ENCODE peak calls at places on chromosome 4, in six cellular contexts. X is SK-N-SH, D is activated B cell treated with CpG ODN at 0.5 μM for 24 hours, I is foreskin fibroblast, N is glutamatergic neuron, F is MM.1S. W is an unnamed sample.

GRCh38 chr4:123659759-123660158 is 263.2 kb downstream of the SPRY1 start:
- DNase-seq in D (no peak), X (no peak), N (no peak), F (peak), I (peak), W (no peak)

GRCh38 chr4:78706302-78706701 is 69.8 kb upstream of the BMP2K start:
- DNase-seq in D (no peak), N (no peak), I (no peak), X (no peak), F (no peak), W (no peak)

GRCh38 chr4:118589471-118590055 is 95.6 kb upstream of the METTL14 start:
- DNase-seq in F (no peak), N (no peak), X (no peak), D (no peak), I (no peak), W (no peak)

GRCh38 chr4:111806331-111806730 is 338.9 kb upstream of the FAM241A start:
- DNase-seq in I (no peak), X (peak), N (peak), F (no peak), D (no peak), W (no peak)

GRCh38 chr4:166043801-166044200 is 170.8 kb downstream of the TLL1 start:
- DNase-seq in X (no peak), I (peak), N (no peak), F (no peak), D (no peak), W (no peak)

GRCh38 chr4:109032676-109033075 is 269.8 kb downstream of the COL25A1 start:
- DNase-seq in I (no peak), N (no peak), X (no peak), D (no peak), F (no peak), W (no peak)

GRCh38 chr4:79044260-79044659 is 105.0 kb upstream of the PAQR3 start:
- DNase-seq in D (no peak), I (no peak), N (no peak), X (no peak), F (no peak), W (no peak)

GRCh38 chr4:40187386-40187913 is 9.4 kb upstream of the RHOH start:
- DNase-seq in X (no peak), F (no peak), D (no peak), N (no peak), I (no peak), W (no peak)

DNA sequence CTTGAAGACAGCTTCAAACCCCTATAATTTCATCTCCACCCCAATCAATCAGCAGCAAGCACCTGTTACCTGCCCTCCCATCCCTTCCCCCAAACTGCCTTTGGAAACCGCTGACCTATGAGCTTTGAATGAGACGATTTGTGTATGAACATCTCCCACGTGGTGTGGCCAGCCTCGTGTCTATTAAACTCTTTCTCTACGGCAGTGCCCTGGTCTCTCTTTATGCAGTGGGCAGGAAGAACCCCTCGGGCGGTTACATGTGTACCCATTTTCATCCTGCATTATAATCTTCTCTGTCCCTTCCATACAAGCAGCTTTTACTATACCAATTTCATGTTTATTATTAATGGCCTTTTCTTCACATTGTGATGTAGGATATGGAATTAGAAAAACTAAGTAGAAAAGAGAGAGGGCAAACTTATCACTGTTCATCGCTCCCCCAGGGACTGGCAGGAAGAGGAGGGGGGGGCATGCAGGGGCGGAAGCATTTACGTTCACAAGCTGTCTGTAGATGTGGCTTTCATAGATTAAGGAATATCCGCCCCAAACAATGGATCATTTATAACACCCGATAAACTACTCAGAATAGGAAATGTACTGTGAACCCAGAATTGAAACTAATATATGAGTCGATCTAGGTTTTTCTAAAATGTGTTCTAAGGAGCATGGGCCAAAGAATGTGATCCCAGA is 95.5 kb upstream of the ZNF518B start:
- DNase-seq in N (no peak), D (no peak), I (no peak), F (no peak), X (no peak), W (no peak)
- TF ChIP-seq CTCF in N (no peak), D (no peak), I (no peak), F (no peak), X (no peak), W (no peak)

GRCh38 chr4:185224597-185224996 is 15.2 kb downstream of the SNX25 start:
- DNase-seq in D (no peak), X (no peak), F (no peak), N (no peak), I (no peak), W (no peak)
- TF ChIP-seq CTCF in D (no peak), X (peak), F (peak), N (peak), I (no peak), W (peak)

GRCh38 chr4:8237256-8237989 is 32.1 kb upstream of the HTRA3 start:
- DNase-seq in F (no peak), D (no peak), X (no peak), N (no peak), I (no peak), W (no peak)

GRCh38 chr4:8236920-8237195 is 32.7 kb upstream of the HTRA3 start:
- DNase-seq in I (no peak), X (no peak), D (no peak), N (no peak), F (no peak), W (no peak)

GRCh38 chr4:8235224-8235623 is 34.3 kb upstream of the HTRA3 start:
- DNase-seq in N (no peak), X (no peak), I (no peak), F (peak), D (no peak), W (no peak)

GRCh38 chr4:8235686-8236085 is 33.9 kb upstream of the HTRA3 start:
- DNase-seq in I (no peak), D (no peak), X (no peak), F (no peak), N (no peak), W (no peak)

DNA sequence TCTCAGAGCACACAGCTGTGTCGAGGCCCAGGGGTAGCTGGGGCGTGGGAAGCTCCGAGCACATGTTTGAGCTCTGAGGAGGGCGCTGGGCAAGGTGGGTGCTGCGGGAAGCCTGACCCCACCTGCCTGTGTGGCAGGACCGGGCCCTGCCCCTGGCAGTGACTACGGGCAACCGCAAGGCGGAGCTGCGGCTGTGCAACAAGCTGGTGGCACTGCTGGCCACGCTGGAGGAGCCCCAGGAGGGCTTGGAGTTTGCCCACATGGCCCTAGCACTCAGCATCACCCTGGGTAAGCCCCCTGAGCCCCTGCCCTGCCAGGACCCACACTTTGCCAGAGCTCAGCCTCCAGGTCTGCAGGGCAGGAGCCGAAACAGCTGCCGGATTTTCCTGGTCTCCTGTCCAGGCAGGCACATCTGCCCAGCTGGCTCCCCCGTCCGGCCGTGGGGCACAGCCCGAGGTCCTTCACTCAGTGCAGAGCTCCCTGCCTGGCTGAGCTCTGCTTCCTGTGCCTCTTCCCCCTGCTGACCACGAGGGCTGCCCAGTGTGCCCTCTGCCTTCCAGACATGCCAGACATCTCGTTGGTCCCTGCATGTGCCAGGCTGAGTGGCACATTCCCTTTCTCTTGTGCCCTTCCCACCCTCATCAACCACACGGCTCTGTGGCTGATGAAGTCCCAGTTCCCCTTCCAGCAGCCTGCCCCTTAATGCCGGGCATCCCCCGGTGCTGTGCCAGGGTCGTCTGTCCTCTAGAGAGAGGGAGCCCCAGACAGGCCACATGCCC is 33.2 kb upstream of the HTRA3 start:
- DNase-seq in X (peak), D (no peak), I (no peak), F (peak), N (no peak), W (no peak)
- TF ChIP-seq CTCF in X (no peak), D (no peak), I (no peak), F (peak), N (no peak), W (no peak)

GRCh38 chr4:134700251-134700650 is 498.7 kb upstream of the PABPC4L start:
- DNase-seq in I (no peak), X (no peak), N (no peak), F (no peak), D (no peak), W (no peak)
- TF ChIP-seq CTCF in I (no peak), X (no peak), N (no peak), F (no peak), D (no peak), W (no peak)

GRCh38 chr4:29079260-29079659 is 1640.9 kb upstream of the PCDH7 start:
- DNase-seq in N (no peak), F (no peak), I (no peak), D (no peak), X (no peak), W (no peak)

GRCh38 chr4:29085748-29086147 is 1634.4 kb upstream of the PCDH7 start:
- DNase-seq in I (no peak), N (no peak), X (no peak), D (no peak), F (no peak), W (no peak)

GRCh38 chr4:29082684-29083083 is 1637.5 kb upstream of the PCDH7 start:
- DNase-seq in X (no peak), N (no peak), D (no peak), I (no peak), F (no peak), W (no peak)

GRCh38 chr4:29081230-29081955 is 1638.8 kb upstream of the PCDH7 start:
- DNase-seq in I (no peak), X (no peak), D (no peak), F (no peak), N (no peak), W (no peak)
- TF ChIP-seq CTCF in I (peak), X (peak), D (no peak), F (peak), N (no peak), W (no peak)

W was measured in activated CD8-positive, alpha-beta T cell treated with anti-CD3 and anti-CD28 coated beads for 36 hours.